ENCODE peak calls at places on chromosomes 3 and 15, in five cellular contexts. P, R, I, Z and F are unnamed samples.

GRCh38 chr3:47715928-47716327 is 65.8 kb downstream of the SMARCC1 start:
- DNase-seq in I (no peak), R (peak), P (no peak), Z (no peak), F (no peak)

GRCh38 chr3:30473374-30474051 is 132.9 kb upstream of the TGFBR2 start:
- DNase-seq in R (no peak), I (no peak), Z (peak), P (peak), F (no peak)

GRCh38 chr3:119541547-119541946 is 17.9 kb downstream of the CD80 start:
- DNase-seq in I (no peak), R (no peak), P (no peak), Z (no peak), F (no peak)

GRCh38 chr15:70301396-70301795 is 203.7 kb upstream of the TLE3 start:
- DNase-seq in Z (no peak), I (no peak), P (no peak), R (no peak), F (no peak)

GRCh38 chr3:194312186-194312742 is 38.9 kb downstream of the CPN2 start:
- DNase-seq in R (no peak), I (no peak), Z (no peak), P (no peak), F (no peak)

GRCh38 chr3:78580691-78581090 is 1187.1 kb downstream of the ROBO1 start:
- DNase-seq in R (no peak), Z (no peak), P (no peak), I (no peak), F (no peak)

GRCh38 chr15:30992073-30992363 is 590 bp upstream of the MTMR10 start:
- DNase-seq in P (no peak), R (no peak), Z (no peak), I (no peak), F (no peak)

GRCh38 chr3:24688446-24689148 is 193.9 kb upstream of the THRB start:
- DNase-seq in R (peak), Z (no peak), I (no peak), P (no peak), F (no peak)

GRCh38 chr3:111998661-111999641 is at the start of gene TAGLN3:
- DNase-seq in R (peak), P (peak), I (no peak), Z (no peak), F (peak)

GRCh38 chr3:127682576-127682975 is 9.8 kb downstream of the ABTB1 start:
- DNase-seq in I (no peak), P (no peak), Z (no peak), R (no peak), F (no peak)

GRCh38 chr3:42159706-42160472 is 68.7 kb downstream of the TRAK1 start:
- DNase-seq in P (peak), Z (no peak), I (peak), R (no peak), F (no peak)

GRCh38 chr15:64694816-64695215 is 80.6 kb downstream of the RBPMS2 start:
- DNase-seq in I (no peak), Z (no peak), P (no peak), R (no peak), F (no peak)

GRCh38 chr3:152205097-152205593 is 63.6 kb upstream of the MBNL1 start:
- DNase-seq in I (no peak), R (no peak), P (no peak), Z (no peak), F (no peak)

GRCh38 chr3:193711964-193712598 is 119.1 kb downstream of the OPA1 start:
- DNase-seq in R (no peak), Z (no peak), P (no peak), I (no peak), F (no peak)

GRCh38 chr3:115836944-115837343 is 213.6 kb downstream of the GAP43 start:
- DNase-seq in P (no peak), I (no peak), Z (no peak), R (peak), F (no peak)

GRCh38 chr3:38004415-38005075 is 14.0 kb downstream of the VILL start:
- DNase-seq in P (peak), Z (peak), I (peak), R (peak), F (no peak)

GRCh38 chr3:109098245-109098644 is 19.7 kb downstream of the MORC1 start:
- DNase-seq in I (no peak), R (no peak), P (no peak), Z (no peak), F (no peak)

GRCh38 chr3:116524455-116524854 is 79.2 kb upstream of the LSAMP start:
- DNase-seq in I (no peak), P (no peak), R (peak), Z (no peak), F (no peak)

GRCh38 chr3:107458871-107459270 is 63.9 kb upstream of the BBX start:
- DNase-seq in I (no peak), Z (no peak), R (peak), P (no peak), F (no peak)

GRCh38 chr15:95644476-95644875 is 686.0 kb upstream of the NR2F2 start:
- DNase-seq in Z (no peak), I (no peak), P (no peak), R (no peak), F (no peak)

GRCh38 chr3:140148824-140149390 is 213.9 kb downstream of the CLSTN2 start:
- DNase-seq in P (no peak), Z (no peak), I (no peak), R (no peak), F (no peak)

GRCh38 chr3:140143670-140144069 is 208.7 kb downstream of the CLSTN2 start:
- DNase-seq in I (no peak), P (no peak), Z (no peak), R (no peak), F (no peak)

GRCh38 chr3:140147965-140148490 is 213.0 kb downstream of the CLSTN2 start:
- DNase-seq in R (no peak), P (no peak), I (no peak), Z (no peak), F (no peak)

GRCh38 chr3:140151321-140151720 is 216.3 kb downstream of the CLSTN2 start:
- DNase-seq in P (no peak), I (no peak), R (no peak), Z (no peak), F (no peak)

DNA sequence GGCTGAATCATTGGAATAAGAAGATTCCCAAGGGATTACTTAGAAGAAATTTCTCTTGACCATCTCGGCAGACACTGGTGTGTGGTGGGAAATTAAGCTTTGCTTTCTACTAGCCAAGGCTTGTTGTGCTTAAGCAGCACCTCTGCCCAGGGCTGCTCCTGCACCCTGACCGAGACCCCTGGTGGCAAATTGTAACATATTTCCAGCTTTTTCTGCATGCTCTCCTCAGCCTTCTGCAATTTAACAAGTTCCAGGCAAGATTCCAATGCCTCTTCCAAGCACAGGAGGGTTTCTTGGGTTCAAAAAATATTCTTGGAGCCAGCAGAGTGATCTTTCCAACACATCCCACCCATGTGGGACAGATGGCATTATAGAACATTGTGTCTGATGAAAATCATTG is 210.5 kb downstream of the CLSTN2 start:
- DNase-seq in Z (no peak), I (no peak), R (no peak), P (no peak), F (no peak)
- TF ChIP-seq CTCF in Z (no peak), I (no peak), R (no peak), P (no peak), F (no peak)

DNA sequence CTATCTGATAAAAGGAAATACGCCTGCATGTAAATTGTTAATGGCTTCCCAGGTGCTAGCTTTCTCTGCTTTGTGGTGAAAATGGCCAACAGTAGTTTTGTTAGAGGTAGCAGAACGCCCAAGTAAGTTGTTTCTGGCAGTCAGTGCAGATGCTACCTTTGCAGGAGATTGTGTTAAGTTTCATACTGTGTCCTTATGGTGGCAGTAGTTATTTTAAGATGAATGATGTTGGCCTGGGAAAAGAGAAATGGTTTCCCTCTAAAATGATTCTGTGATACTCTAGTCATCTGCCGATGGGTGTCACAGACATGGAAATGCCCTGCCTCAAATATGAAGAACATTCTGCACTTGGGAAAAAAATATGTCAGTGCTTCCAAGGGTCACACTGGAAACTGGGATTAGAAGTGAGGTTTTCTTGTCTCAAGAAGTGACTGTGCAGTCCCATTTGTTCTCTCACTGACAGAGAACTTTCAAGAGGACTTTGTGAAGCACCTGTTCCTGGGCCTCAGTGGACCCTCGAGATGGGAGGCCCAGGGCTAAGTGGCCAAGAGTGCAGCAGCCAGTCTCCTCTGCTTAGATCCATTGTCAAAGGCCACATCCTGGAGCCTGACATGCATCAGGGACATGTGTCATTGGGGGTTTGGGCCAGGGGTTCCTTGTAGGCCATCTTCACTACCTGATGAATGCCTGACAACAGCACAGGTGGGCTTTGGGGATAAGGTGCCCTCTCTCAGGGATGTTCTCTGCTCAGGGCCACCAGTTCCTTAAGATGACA is 393.3 kb downstream of the CACNA2D3 start:
- DNase-seq in R (no peak), Z (no peak), P (no peak), I (no peak), F (no peak)
- TF ChIP-seq CTCF in R (no peak), Z (no peak), P (no peak), I (no peak), F (no peak)

GRCh38 chr3:104133630-104134029 is 1233.1 kb upstream of the ALCAM start:
- DNase-seq in R (no peak), I (no peak), Z (no peak), P (no peak), F (no peak)
- TF ChIP-seq CTCF in R (no peak), I (no peak), Z (no peak), P (no peak), F (no peak)

DNA sequence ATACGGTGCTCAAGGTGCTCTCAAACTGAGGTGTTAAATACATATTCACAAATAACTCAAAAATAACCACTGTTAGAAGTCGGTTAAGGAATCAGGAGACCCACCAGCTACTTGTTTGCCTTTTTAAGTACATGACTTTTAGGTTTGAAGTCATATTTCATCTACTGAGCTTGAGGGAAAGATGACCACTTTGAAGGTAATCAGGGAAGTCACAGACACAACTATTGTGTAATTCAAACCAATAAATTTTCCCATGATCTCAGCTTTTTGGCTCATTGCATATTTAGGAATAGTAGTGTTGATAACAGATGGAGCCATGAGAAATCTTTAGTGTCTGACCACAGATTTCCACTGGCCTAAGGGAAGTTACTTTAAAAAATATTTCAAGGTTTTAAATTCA is 1.3 kb upstream of the RSRC1 start:
- DNase-seq in P (no peak), I (no peak), R (no peak), Z (no peak), F (no peak)
- TF ChIP-seq CTCF in P (no peak), I (no peak), R (no peak), Z (no peak), F (no peak)

GRCh38 chr3:177521305-177521704 is 324.0 kb upstream of the TBL1XR1 start:
- DNase-seq in R (no peak), I (peak), P (no peak), Z (no peak), F (no peak)
- TF ChIP-seq CTCF in R (no peak), I (peak), P (no peak), Z (no peak), F (no peak)

GRCh38 chr15:47496343-47497185 is 220.7 kb upstream of the SEMA6D start:
- DNase-seq in Z (no peak), P (no peak), R (no peak), I (no peak), F (no peak)
- TF ChIP-seq CTCF in Z (no peak), P (no peak), R (no peak), I (peak), F (no peak)

GRCh38 chr15:43779016-43779415 is 2.2 kb upstream of the ELL3 start:
- DNase-seq in R (no peak), Z (no peak), I (no peak), P (no peak), F (no peak)
- TF ChIP-seq CTCF in R (no peak), Z (no peak), I (no peak), P (no peak), F (no peak)